ENCODE peak calls at places on chromosomes 5 and 9, in six cellular contexts. One of them, this sample, is unnamed.

GRCh38 chr9:77879344-77880089 is 152.1 kb downstream of the GNAQ start:
- DNase-seq in coronary artery: no peak
- DNase-seq in IMR-90: no peak
- DNase-seq in HEK293T: no peak
- DNase-seq in EH: peak; percentile 21
- DNase-seq in activated T-cell treated with anti-CD3 and anti-CD28 coated beads, Interleukin-2, amount 50 U/mL, for 24 hours: no peak
- DNase-seq in this sample: no peak

GRCh38 chr5:107504424-107504823 is 166.3 kb downstream of the EFNA5 start:
- DNase-seq in IMR-90: no peak
- DNase-seq in activated T-cell treated with anti-CD3 and anti-CD28 coated beads, Interleukin-2, amount 50 U/mL, for 24 hours: no peak
- DNase-seq in EH: no peak
- DNase-seq in coronary artery: no peak
- DNase-seq in HEK293T: no peak
- DNase-seq in this sample: no peak

GRCh38 chr5:154575869-154576806 is 98.1 kb upstream of the HAND1 start:
- DNase-seq in coronary artery: no peak
- DNase-seq in HEK293T: no peak
- DNase-seq in activated T-cell treated with anti-CD3 and anti-CD28 coated beads, Interleukin-2, amount 50 U/mL, for 24 hours: no peak
- DNase-seq in EH: no peak
- DNase-seq in IMR-90: no peak
- DNase-seq in this sample: no peak

GRCh38 chr9:109453210-109453842 is 44.8 kb downstream of the PTPN3 start:
- DNase-seq in EH: peak; percentile 83
- DNase-seq in IMR-90: peak; percentile 81
- DNase-seq in HEK293T: no peak
- DNase-seq in coronary artery: no peak
- DNase-seq in activated T-cell treated with anti-CD3 and anti-CD28 coated beads, Interleukin-2, amount 50 U/mL, for 24 hours: no peak
- DNase-seq in this sample: no peak

GRCh38 chr5:174612686-174613085 is 111.7 kb upstream of the MSX2 start:
- DNase-seq in EH: no peak
- DNase-seq in IMR-90: no peak
- DNase-seq in coronary artery: no peak
- DNase-seq in HEK293T: no peak
- DNase-seq in activated T-cell treated with anti-CD3 and anti-CD28 coated beads, Interleukin-2, amount 50 U/mL, for 24 hours: no peak
- DNase-seq in this sample: no peak

GRCh38 chr9:113375057-113376023 is 1.4 kb downstream of the HDHD3 start:
- DNase-seq in IMR-90: peak; percentile 8
- DNase-seq in EH: no peak
- DNase-seq in activated T-cell treated with anti-CD3 and anti-CD28 coated beads, Interleukin-2, amount 50 U/mL, for 24 hours: no peak
- DNase-seq in HEK293T: no peak
- DNase-seq in coronary artery: no peak
- DNase-seq in this sample: no peak

GRCh38 chr9:73148447-73148937 is 3.2 kb upstream of the ANXA1 start:
- DNase-seq in activated T-cell treated with anti-CD3 and anti-CD28 coated beads, Interleukin-2, amount 50 U/mL, for 24 hours: no peak
- DNase-seq in EH: peak; percentile 46
- DNase-seq in HEK293T: no peak
- DNase-seq in IMR-90: peak; percentile 58
- DNase-seq in coronary artery: no peak
- DNase-seq in this sample: no peak

GRCh38 chr5:178248750-178249149 is 16.1 kb upstream of the PHYKPL start:
- DNase-seq in EH: no peak
- DNase-seq in coronary artery: no peak
- DNase-seq in activated T-cell treated with anti-CD3 and anti-CD28 coated beads, Interleukin-2, amount 50 U/mL, for 24 hours: no peak
- DNase-seq in HEK293T: no peak
- DNase-seq in IMR-90: no peak
- DNase-seq in this sample: no peak

GRCh38 chr9:89632136-89633135 is 27.6 kb downstream of the GADD45G start:
- DNase-seq in EH: no peak
- DNase-seq in IMR-90: no peak
- DNase-seq in HEK293T: no peak
- DNase-seq in coronary artery: no peak
- DNase-seq in activated T-cell treated with anti-CD3 and anti-CD28 coated beads, Interleukin-2, amount 50 U/mL, for 24 hours: no peak
- DNase-seq in this sample: no peak

GRCh38 chr5:141872496-141873356 is 5.5 kb downstream of the PCDH1 start:
- DNase-seq in EH: no peak
- DNase-seq in HEK293T: no peak
- DNase-seq in IMR-90: no peak
- DNase-seq in activated T-cell treated with anti-CD3 and anti-CD28 coated beads, Interleukin-2, amount 50 U/mL, for 24 hours: no peak
- DNase-seq in coronary artery: peak; percentile 33
- DNase-seq in this sample: no peak

GRCh38 chr9:15512889-15513288 is 2.1 kb upstream of the PSIP1 start:
- DNase-seq in IMR-90: no peak
- DNase-seq in activated T-cell treated with anti-CD3 and anti-CD28 coated beads, Interleukin-2, amount 50 U/mL, for 24 hours: no peak
- DNase-seq in coronary artery: no peak
- DNase-seq in EH: no peak
- DNase-seq in HEK293T: no peak
- DNase-seq in this sample: no peak

GRCh38 chr5:177483994-177484901 is 10.8 kb upstream of the DBN1 start:
- DNase-seq in HEK293T: no peak
- DNase-seq in EH: peak; percentile 45
- DNase-seq in coronary artery: no peak
- DNase-seq in IMR-90: no peak
- DNase-seq in activated T-cell treated with anti-CD3 and anti-CD28 coated beads, Interleukin-2, amount 50 U/mL, for 24 hours: no peak
- DNase-seq in this sample: no peak

GRCh38 chr9:129677456-129677855 is 12.0 kb downstream of the PRRX2 start:
- DNase-seq in EH: no peak
- DNase-seq in activated T-cell treated with anti-CD3 and anti-CD28 coated beads, Interleukin-2, amount 50 U/mL, for 24 hours: no peak
- DNase-seq in IMR-90: no peak
- DNase-seq in HEK293T: peak; percentile 34
- DNase-seq in coronary artery: no peak
- DNase-seq in this sample: no peak

GRCh38 chr5:66554211-66554610 is 42.0 kb upstream of the MAST4 start:
- DNase-seq in EH: no peak
- DNase-seq in coronary artery: no peak
- DNase-seq in IMR-90: no peak
- DNase-seq in HEK293T: no peak
- DNase-seq in activated T-cell treated with anti-CD3 and anti-CD28 coated beads, Interleukin-2, amount 50 U/mL, for 24 hours: no peak
- DNase-seq in this sample: no peak

GRCh38 chr5:58502032-58502431 is 10.8 kb downstream of the GAPT start:
- DNase-seq in coronary artery: no peak
- DNase-seq in activated T-cell treated with anti-CD3 and anti-CD28 coated beads, Interleukin-2, amount 50 U/mL, for 24 hours: no peak
- DNase-seq in IMR-90: no peak
- DNase-seq in EH: no peak
- DNase-seq in HEK293T: no peak
- DNase-seq in this sample: no peak

GRCh38 chr5:50325237-50325832 is 115.8 kb downstream of the EMB start:
- DNase-seq in coronary artery: no peak
- DNase-seq in activated T-cell treated with anti-CD3 and anti-CD28 coated beads, Interleukin-2, amount 50 U/mL, for 24 hours: no peak
- DNase-seq in IMR-90: peak; percentile 28
- DNase-seq in EH: peak; percentile 22
- DNase-seq in HEK293T: peak; percentile 11
- DNase-seq in this sample: peak; percentile 13